ENCODE peak calls at places on chromosome 9, in seven cellular contexts. L is RWPE2, V is RPMI8226, S is T47D, A is AG08395, Y is GM12865, U is AG04450. G is an unnamed sample.

GRCh38 chr9:115944166-115944948 is 209.2 kb upstream of the PAPPA start:
- DNase-seq in L (peak), V (no peak), S (peak), A (peak), Y (peak), U (peak), G (peak)

GRCh38 chr9:137673871-137674270 is 55.1 kb downstream of the EHMT1 start:
- DNase-seq in L (no peak), V (no peak), S (no peak), A (no peak), Y (no peak), U (no peak), G (no peak)

GRCh38 chr9:95511232-95511951 is 5.4 kb downstream of the PTCH1 start:
- DNase-seq in L (peak), V (peak), S (peak), A (peak), Y (peak), U (no peak), G (no peak)

GRCh38 chr9:27412963-27413362 is 111.1 kb upstream of the IFNK start:
- DNase-seq in L (no peak), V (no peak), S (no peak), A (no peak), Y (no peak), U (no peak), G (no peak)

GRCh38 chr9:95854386-95855015 is 21.0 kb upstream of the ERCC6L2 start:
- DNase-seq in L (no peak), V (no peak), S (no peak), A (peak), Y (no peak), U (peak), G (no peak)

GRCh38 chr9:127534931-127535330 is 77.1 kb upstream of the STXBP1 start:
- DNase-seq in L (peak), V (no peak), S (no peak), A (no peak), Y (no peak), U (no peak), G (no peak)

GRCh38 chr9:78552802-78553201 is 255.9 kb downstream of the PSAT1 start:
- DNase-seq in L (no peak), V (no peak), S (no peak), A (no peak), Y (no peak), U (no peak), G (no peak)

GRCh38 chr9:13568851-13569618 is 289.5 kb upstream of the MPDZ start:
- DNase-seq in L (no peak), V (peak), S (no peak), A (no peak), Y (no peak), U (no peak), G (no peak)